ENCODE peak calls at places on chromosomes 6 and 20, in nine cellular contexts. One of them, this sample, is unnamed.

GRCh38 chr6:96420294-96420693 is 101.3 kb upstream of the UFL1 start:
- DNase-seq in GM04504: no peak
- DNase-seq in breast epithelium: no peak
- DNase-seq in H1: no peak
- DNase-seq in DMS153: no peak
- DNase-seq in effector CD4-positive, alpha-beta T cell: no peak
- DNase-seq in CD8-positive, alpha-beta memory T cell: no peak
- DNase-seq in activated T-helper 1 cell treated with anti-CD3 and anti-CD28 coated beads, Interleukin-12 subunit alpha, Interleukin-12 subunit beta, Interleukin-2, Interleukin-4 antibody, amounts not matched to agents 30 ng/mL and 10 ng/mL and 1 ng/mL, durations not matched to agents 14 hours and 24 hours and 36 hours: no peak
- DNase-seq in cardiac fibroblast: no peak
- DNase-seq in this sample: no peak

GRCh38 chr20:1467355-1468116 is 887 bp upstream of the NSFL1C start:
- DNase-seq in GM04504: no peak
- DNase-seq in breast epithelium: peak
- DNase-seq in H1: peak
- DNase-seq in DMS153: peak
- DNase-seq in effector CD4-positive, alpha-beta T cell: no peak
- DNase-seq in CD8-positive, alpha-beta memory T cell: peak
- DNase-seq in activated T-helper 1 cell treated with anti-CD3 and anti-CD28 coated beads, Interleukin-12 subunit alpha, Interleukin-12 subunit beta, Interleukin-2, Interleukin-4 antibody, amounts not matched to agents 30 ng/mL and 10 ng/mL and 1 ng/mL, durations not matched to agents 14 hours and 24 hours and 36 hours: no peak
- DNase-seq in cardiac fibroblast: no peak
- DNase-seq in this sample: no peak

GRCh38 chr6:5677219-5678000 is 329.3 kb downstream of the NRN1 start:
- DNase-seq in GM04504: no peak
- DNase-seq in breast epithelium: no peak
- DNase-seq in H1: no peak
- DNase-seq in DMS153: no peak
- DNase-seq in effector CD4-positive, alpha-beta T cell: no peak
- DNase-seq in CD8-positive, alpha-beta memory T cell: no peak
- DNase-seq in activated T-helper 1 cell treated with anti-CD3 and anti-CD28 coated beads, Interleukin-12 subunit alpha, Interleukin-12 subunit beta, Interleukin-2, Interleukin-4 antibody, amounts not matched to agents 30 ng/mL and 10 ng/mL and 1 ng/mL, durations not matched to agents 14 hours and 24 hours and 36 hours: no peak
- DNase-seq in cardiac fibroblast: no peak
- DNase-seq in this sample: no peak

GRCh38 chr6:111361648-111362047 is 121.4 kb downstream of the REV3L start:
- DNase-seq in GM04504: peak
- DNase-seq in breast epithelium: no peak
- DNase-seq in H1: no peak
- DNase-seq in DMS153: no peak
- DNase-seq in effector CD4-positive, alpha-beta T cell: no peak
- DNase-seq in CD8-positive, alpha-beta memory T cell: no peak
- DNase-seq in activated T-helper 1 cell treated with anti-CD3 and anti-CD28 coated beads, Interleukin-12 subunit alpha, Interleukin-12 subunit beta, Interleukin-2, Interleukin-4 antibody, amounts not matched to agents 30 ng/mL and 10 ng/mL and 1 ng/mL, durations not matched to agents 14 hours and 24 hours and 36 hours: no peak
- DNase-seq in cardiac fibroblast: peak
- DNase-seq in this sample: peak

GRCh38 chr20:58690351-58690750 is 2.2 kb upstream of the NPEPL1 start:
- DNase-seq in GM04504: no peak
- DNase-seq in breast epithelium: no peak
- DNase-seq in H1: no peak
- DNase-seq in DMS153: no peak
- DNase-seq in effector CD4-positive, alpha-beta T cell: no peak
- DNase-seq in CD8-positive, alpha-beta memory T cell: no peak
- DNase-seq in activated T-helper 1 cell treated with anti-CD3 and anti-CD28 coated beads, Interleukin-12 subunit alpha, Interleukin-12 subunit beta, Interleukin-2, Interleukin-4 antibody, amounts not matched to agents 30 ng/mL and 10 ng/mL and 1 ng/mL, durations not matched to agents 14 hours and 24 hours and 36 hours: no peak
- DNase-seq in cardiac fibroblast: no peak
- DNase-seq in this sample: no peak

GRCh38 chr6:70852667-70853246 is 104.1 kb downstream of the B3GAT2 start:
- DNase-seq in GM04504: no peak
- DNase-seq in breast epithelium: no peak
- DNase-seq in H1: no peak
- DNase-seq in DMS153: no peak
- DNase-seq in effector CD4-positive, alpha-beta T cell: no peak
- DNase-seq in CD8-positive, alpha-beta memory T cell: no peak
- DNase-seq in activated T-helper 1 cell treated with anti-CD3 and anti-CD28 coated beads, Interleukin-12 subunit alpha, Interleukin-12 subunit beta, Interleukin-2, Interleukin-4 antibody, amounts not matched to agents 30 ng/mL and 10 ng/mL and 1 ng/mL, durations not matched to agents 14 hours and 24 hours and 36 hours: no peak
- DNase-seq in cardiac fibroblast: no peak
- DNase-seq in this sample: no peak

GRCh38 chr6:136599324-136600011 is 49.2 kb upstream of the MAP7 start:
- DNase-seq in GM04504: peak
- DNase-seq in breast epithelium: no peak
- DNase-seq in H1: no peak
- DNase-seq in DMS153: no peak
- DNase-seq in effector CD4-positive, alpha-beta T cell: no peak
- DNase-seq in CD8-positive, alpha-beta memory T cell: no peak
- DNase-seq in activated T-helper 1 cell treated with anti-CD3 and anti-CD28 coated beads, Interleukin-12 subunit alpha, Interleukin-12 subunit beta, Interleukin-2, Interleukin-4 antibody, amounts not matched to agents 30 ng/mL and 10 ng/mL and 1 ng/mL, durations not matched to agents 14 hours and 24 hours and 36 hours: no peak
- DNase-seq in cardiac fibroblast: no peak
- DNase-seq in this sample: no peak

GRCh38 chr20:19552144-19552895 is 205.7 kb upstream of the RIN2 start:
- DNase-seq in GM04504: no peak
- DNase-seq in breast epithelium: peak
- DNase-seq in H1: peak
- DNase-seq in DMS153: no peak
- DNase-seq in effector CD4-positive, alpha-beta T cell: no peak
- DNase-seq in CD8-positive, alpha-beta memory T cell: no peak
- DNase-seq in activated T-helper 1 cell treated with anti-CD3 and anti-CD28 coated beads, Interleukin-12 subunit alpha, Interleukin-12 subunit beta, Interleukin-2, Interleukin-4 antibody, amounts not matched to agents 30 ng/mL and 10 ng/mL and 1 ng/mL, durations not matched to agents 14 hours and 24 hours and 36 hours: no peak
- DNase-seq in cardiac fibroblast: peak
- DNase-seq in this sample: no peak

GRCh38 chr20:6480328-6481030 is 287.0 kb upstream of the BMP2 start:
- DNase-seq in GM04504: no peak
- DNase-seq in breast epithelium: peak
- DNase-seq in H1: no peak
- DNase-seq in DMS153: no peak
- DNase-seq in effector CD4-positive, alpha-beta T cell: no peak
- DNase-seq in CD8-positive, alpha-beta memory T cell: no peak
- DNase-seq in activated T-helper 1 cell treated with anti-CD3 and anti-CD28 coated beads, Interleukin-12 subunit alpha, Interleukin-12 subunit beta, Interleukin-2, Interleukin-4 antibody, amounts not matched to agents 30 ng/mL and 10 ng/mL and 1 ng/mL, durations not matched to agents 14 hours and 24 hours and 36 hours: no peak
- DNase-seq in cardiac fibroblast: no peak
- DNase-seq in this sample: no peak

GRCh38 chr6:128174724-128175123 is 273.9 kb upstream of the THEMIS start:
- DNase-seq in GM04504: no peak
- DNase-seq in breast epithelium: no peak
- DNase-seq in H1: no peak
- DNase-seq in DMS153: no peak
- DNase-seq in effector CD4-positive, alpha-beta T cell: no peak
- DNase-seq in CD8-positive, alpha-beta memory T cell: no peak
- DNase-seq in activated T-helper 1 cell treated with anti-CD3 and anti-CD28 coated beads, Interleukin-12 subunit alpha, Interleukin-12 subunit beta, Interleukin-2, Interleukin-4 antibody, amounts not matched to agents 30 ng/mL and 10 ng/mL and 1 ng/mL, durations not matched to agents 14 hours and 24 hours and 36 hours: no peak
- DNase-seq in cardiac fibroblast: no peak
- DNase-seq in this sample: no peak

GRCh38 chr6:157811137-157811475 is 11.9 kb upstream of the SNX9 start:
- DNase-seq in GM04504: no peak
- DNase-seq in breast epithelium: no peak
- DNase-seq in H1: no peak
- DNase-seq in DMS153: no peak
- DNase-seq in effector CD4-positive, alpha-beta T cell: no peak
- DNase-seq in CD8-positive, alpha-beta memory T cell: no peak
- DNase-seq in activated T-helper 1 cell treated with anti-CD3 and anti-CD28 coated beads, Interleukin-12 subunit alpha, Interleukin-12 subunit beta, Interleukin-2, Interleukin-4 antibody, amounts not matched to agents 30 ng/mL and 10 ng/mL and 1 ng/mL, durations not matched to agents 14 hours and 24 hours and 36 hours: no peak
- DNase-seq in cardiac fibroblast: no peak
- DNase-seq in this sample: no peak

GRCh38 chr20:40650707-40651106 is 38.3 kb downstream of the MAFB start:
- DNase-seq in GM04504: no peak
- DNase-seq in breast epithelium: no peak
- DNase-seq in H1: no peak
- DNase-seq in DMS153: peak
- DNase-seq in effector CD4-positive, alpha-beta T cell: no peak
- DNase-seq in CD8-positive, alpha-beta memory T cell: no peak
- DNase-seq in activated T-helper 1 cell treated with anti-CD3 and anti-CD28 coated beads, Interleukin-12 subunit alpha, Interleukin-12 subunit beta, Interleukin-2, Interleukin-4 antibody, amounts not matched to agents 30 ng/mL and 10 ng/mL and 1 ng/mL, durations not matched to agents 14 hours and 24 hours and 36 hours: no peak
- DNase-seq in cardiac fibroblast: no peak
- DNase-seq in this sample: no peak

GRCh38 chr20:61963149-61963548 is 102.5 kb downstream of the TAF4 start:
- DNase-seq in GM04504: no peak
- DNase-seq in breast epithelium: no peak
- DNase-seq in H1: peak
- DNase-seq in DMS153: no peak
- DNase-seq in effector CD4-positive, alpha-beta T cell: no peak
- DNase-seq in CD8-positive, alpha-beta memory T cell: no peak
- DNase-seq in activated T-helper 1 cell treated with anti-CD3 and anti-CD28 coated beads, Interleukin-12 subunit alpha, Interleukin-12 subunit beta, Interleukin-2, Interleukin-4 antibody, amounts not matched to agents 30 ng/mL and 10 ng/mL and 1 ng/mL, durations not matched to agents 14 hours and 24 hours and 36 hours: no peak
- DNase-seq in cardiac fibroblast: no peak
- DNase-seq in this sample: no peak

GRCh38 chr20:46215913-46216707 is 92.2 kb downstream of the CDH22 start:
- DNase-seq in GM04504: no peak
- DNase-seq in breast epithelium: no peak
- DNase-seq in H1: peak
- DNase-seq in DMS153: no peak
- DNase-seq in effector CD4-positive, alpha-beta T cell: no peak
- DNase-seq in CD8-positive, alpha-beta memory T cell: no peak
- DNase-seq in activated T-helper 1 cell treated with anti-CD3 and anti-CD28 coated beads, Interleukin-12 subunit alpha, Interleukin-12 subunit beta, Interleukin-2, Interleukin-4 antibody, amounts not matched to agents 30 ng/mL and 10 ng/mL and 1 ng/mL, durations not matched to agents 14 hours and 24 hours and 36 hours: no peak
- DNase-seq in cardiac fibroblast: peak
- DNase-seq in this sample: peak

GRCh38 chr6:29759457-29759856 is 36.2 kb downstream of the HLA-F start:
- DNase-seq in GM04504: no peak
- DNase-seq in breast epithelium: no peak
- DNase-seq in H1: peak
- DNase-seq in DMS153: peak
- DNase-seq in effector CD4-positive, alpha-beta T cell: no peak
- DNase-seq in CD8-positive, alpha-beta memory T cell: no peak
- DNase-seq in activated T-helper 1 cell treated with anti-CD3 and anti-CD28 coated beads, Interleukin-12 subunit alpha, Interleukin-12 subunit beta, Interleukin-2, Interleukin-4 antibody, amounts not matched to agents 30 ng/mL and 10 ng/mL and 1 ng/mL, durations not matched to agents 14 hours and 24 hours and 36 hours: no peak
- DNase-seq in cardiac fibroblast: peak
- DNase-seq in this sample: no peak

GRCh38 chr20:21338291-21338690 is 35.2 kb downstream of the XRN2 start:
- DNase-seq in GM04504: no peak
- DNase-seq in breast epithelium: no peak
- DNase-seq in H1: no peak
- DNase-seq in DMS153: no peak
- DNase-seq in effector CD4-positive, alpha-beta T cell: no peak
- DNase-seq in CD8-positive, alpha-beta memory T cell: no peak
- DNase-seq in activated T-helper 1 cell treated with anti-CD3 and anti-CD28 coated beads, Interleukin-12 subunit alpha, Interleukin-12 subunit beta, Interleukin-2, Interleukin-4 antibody, amounts not matched to agents 30 ng/mL and 10 ng/mL and 1 ng/mL, durations not matched to agents 14 hours and 24 hours and 36 hours: no peak
- DNase-seq in cardiac fibroblast: no peak
- DNase-seq in this sample: no peak

GRCh38 chr6:113586966-113587699 is 270.0 kb upstream of the MARCKS start:
- DNase-seq in GM04504: no peak
- DNase-seq in breast epithelium: no peak
- DNase-seq in H1: no peak
- DNase-seq in DMS153: peak
- DNase-seq in effector CD4-positive, alpha-beta T cell: no peak
- DNase-seq in CD8-positive, alpha-beta memory T cell: no peak
- DNase-seq in activated T-helper 1 cell treated with anti-CD3 and anti-CD28 coated beads, Interleukin-12 subunit alpha, Interleukin-12 subunit beta, Interleukin-2, Interleukin-4 antibody, amounts not matched to agents 30 ng/mL and 10 ng/mL and 1 ng/mL, durations not matched to agents 14 hours and 24 hours and 36 hours: no peak
- DNase-seq in cardiac fibroblast: no peak
- DNase-seq in this sample: no peak

GRCh38 chr20:4066551-4066950 is 51.2 kb upstream of the RNF24 start:
- DNase-seq in GM04504: no peak
- DNase-seq in breast epithelium: no peak
- DNase-seq in H1: no peak
- DNase-seq in DMS153: no peak
- DNase-seq in effector CD4-positive, alpha-beta T cell: no peak
- DNase-seq in CD8-positive, alpha-beta memory T cell: no peak
- DNase-seq in activated T-helper 1 cell treated with anti-CD3 and anti-CD28 coated beads, Interleukin-12 subunit alpha, Interleukin-12 subunit beta, Interleukin-2, Interleukin-4 antibody, amounts not matched to agents 30 ng/mL and 10 ng/mL and 1 ng/mL, durations not matched to agents 14 hours and 24 hours and 36 hours: no peak
- DNase-seq in cardiac fibroblast: no peak
- DNase-seq in this sample: no peak

GRCh38 chr6:372336-372911 is 19.1 kb upstream of the IRF4 start:
- DNase-seq in GM04504: no peak
- DNase-seq in breast epithelium: no peak
- DNase-seq in H1: no peak
- DNase-seq in DMS153: no peak
- DNase-seq in effector CD4-positive, alpha-beta T cell: no peak
- DNase-seq in CD8-positive, alpha-beta memory T cell: no peak
- DNase-seq in activated T-helper 1 cell treated with anti-CD3 and anti-CD28 coated beads, Interleukin-12 subunit alpha, Interleukin-12 subunit beta, Interleukin-2, Interleukin-4 antibody, amounts not matched to agents 30 ng/mL and 10 ng/mL and 1 ng/mL, durations not matched to agents 14 hours and 24 hours and 36 hours: no peak
- DNase-seq in cardiac fibroblast: no peak
- DNase-seq in this sample: no peak

GRCh38 chr20:44134897-44135810 is 51.8 kb downstream of the JPH2 start:
- DNase-seq in GM04504: no peak
- DNase-seq in breast epithelium: no peak
- DNase-seq in H1: no peak
- DNase-seq in DMS153: no peak
- DNase-seq in effector CD4-positive, alpha-beta T cell: no peak
- DNase-seq in CD8-positive, alpha-beta memory T cell: no peak
- DNase-seq in activated T-helper 1 cell treated with anti-CD3 and anti-CD28 coated beads, Interleukin-12 subunit alpha, Interleukin-12 subunit beta, Interleukin-2, Interleukin-4 antibody, amounts not matched to agents 30 ng/mL and 10 ng/mL and 1 ng/mL, durations not matched to agents 14 hours and 24 hours and 36 hours: no peak
- DNase-seq in cardiac fibroblast: no peak
- DNase-seq in this sample: no peak

GRCh38 chr6:55694148-55694547 is 115.2 kb upstream of the HMGCLL1 start:
- DNase-seq in GM04504: peak
- DNase-seq in breast epithelium: no peak
- DNase-seq in H1: peak
- DNase-seq in DMS153: no peak
- DNase-seq in effector CD4-positive, alpha-beta T cell: no peak
- DNase-seq in CD8-positive, alpha-beta memory T cell: no peak
- DNase-seq in activated T-helper 1 cell treated with anti-CD3 and anti-CD28 coated beads, Interleukin-12 subunit alpha, Interleukin-12 subunit beta, Interleukin-2, Interleukin-4 antibody, amounts not matched to agents 30 ng/mL and 10 ng/mL and 1 ng/mL, durations not matched to agents 14 hours and 24 hours and 36 hours: no peak
- DNase-seq in cardiac fibroblast: peak
- DNase-seq in this sample: peak

GRCh38 chr20:14235355-14235754 is 102.1 kb downstream of the FLRT3 start:
- DNase-seq in GM04504: no peak
- DNase-seq in breast epithelium: no peak
- DNase-seq in H1: no peak
- DNase-seq in DMS153: no peak
- DNase-seq in effector CD4-positive, alpha-beta T cell: no peak
- DNase-seq in CD8-positive, alpha-beta memory T cell: no peak
- DNase-seq in activated T-helper 1 cell treated with anti-CD3 and anti-CD28 coated beads, Interleukin-12 subunit alpha, Interleukin-12 subunit beta, Interleukin-2, Interleukin-4 antibody, amounts not matched to agents 30 ng/mL and 10 ng/mL and 1 ng/mL, durations not matched to agents 14 hours and 24 hours and 36 hours: no peak
- DNase-seq in cardiac fibroblast: peak
- DNase-seq in this sample: no peak

GRCh38 chr6:140956567-140957306 is 1176.0 kb upstream of the GJE1 start:
- DNase-seq in GM04504: peak
- DNase-seq in breast epithelium: no peak
- DNase-seq in H1: no peak
- DNase-seq in DMS153: peak
- DNase-seq in effector CD4-positive, alpha-beta T cell: no peak
- DNase-seq in CD8-positive, alpha-beta memory T cell: no peak
- DNase-seq in activated T-helper 1 cell treated with anti-CD3 and anti-CD28 coated beads, Interleukin-12 subunit alpha, Interleukin-12 subunit beta, Interleukin-2, Interleukin-4 antibody, amounts not matched to agents 30 ng/mL and 10 ng/mL and 1 ng/mL, durations not matched to agents 14 hours and 24 hours and 36 hours: no peak
- DNase-seq in cardiac fibroblast: peak
- DNase-seq in this sample: no peak

GRCh38 chr6:44253307-44254101 is 3.8 kb downstream of the SLC35B2 start:
- DNase-seq in GM04504: no peak
- DNase-seq in breast epithelium: no peak
- DNase-seq in H1: peak
- DNase-seq in DMS153: no peak
- DNase-seq in effector CD4-positive, alpha-beta T cell: peak
- DNase-seq in CD8-positive, alpha-beta memory T cell: peak
- DNase-seq in activated T-helper 1 cell treated with anti-CD3 and anti-CD28 coated beads, Interleukin-12 subunit alpha, Interleukin-12 subunit beta, Interleukin-2, Interleukin-4 antibody, amounts not matched to agents 30 ng/mL and 10 ng/mL and 1 ng/mL, durations not matched to agents 14 hours and 24 hours and 36 hours: no peak
- DNase-seq in cardiac fibroblast: peak
- DNase-seq in this sample: peak

GRCh38 chr20:20417891-20418676 is 50.2 kb downstream of the INSM1 start:
- DNase-seq in GM04504: no peak
- DNase-seq in breast epithelium: no peak
- DNase-seq in H1: no peak
- DNase-seq in DMS153: no peak
- DNase-seq in effector CD4-positive, alpha-beta T cell: no peak
- DNase-seq in CD8-positive, alpha-beta memory T cell: no peak
- DNase-seq in activated T-helper 1 cell treated with anti-CD3 and anti-CD28 coated beads, Interleukin-12 subunit alpha, Interleukin-12 subunit beta, Interleukin-2, Interleukin-4 antibody, amounts not matched to agents 30 ng/mL and 10 ng/mL and 1 ng/mL, durations not matched to agents 14 hours and 24 hours and 36 hours: no peak
- DNase-seq in cardiac fibroblast: no peak
- DNase-seq in this sample: no peak

GRCh38 chr6:41723178-41723935 is 12.1 kb downstream of the TFEB start:
- DNase-seq in GM04504: peak
- DNase-seq in breast epithelium: peak
- DNase-seq in H1: no peak
- DNase-seq in DMS153: peak
- DNase-seq in effector CD4-positive, alpha-beta T cell: no peak
- DNase-seq in CD8-positive, alpha-beta memory T cell: no peak
- DNase-seq in activated T-helper 1 cell treated with anti-CD3 and anti-CD28 coated beads, Interleukin-12 subunit alpha, Interleukin-12 subunit beta, Interleukin-2, Interleukin-4 antibody, amounts not matched to agents 30 ng/mL and 10 ng/mL and 1 ng/mL, durations not matched to agents 14 hours and 24 hours and 36 hours: no peak
- DNase-seq in cardiac fibroblast: peak
- DNase-seq in this sample: peak

GRCh38 chr6:33746036-33746600 is 587 bp downstream of the IP6K3 start:
- DNase-seq in GM04504: no peak
- DNase-seq in breast epithelium: peak
- DNase-seq in H1: peak
- DNase-seq in DMS153: no peak
- DNase-seq in effector CD4-positive, alpha-beta T cell: no peak
- DNase-seq in CD8-positive, alpha-beta memory T cell: no peak
- DNase-seq in activated T-helper 1 cell treated with anti-CD3 and anti-CD28 coated beads, Interleukin-12 subunit alpha, Interleukin-12 subunit beta, Interleukin-2, Interleukin-4 antibody, amounts not matched to agents 30 ng/mL and 10 ng/mL and 1 ng/mL, durations not matched to agents 14 hours and 24 hours and 36 hours: no peak
- DNase-seq in cardiac fibroblast: peak
- DNase-seq in this sample: no peak

GRCh38 chr6:154921482-154921881 is 73.6 kb upstream of the TIAM2 start:
- DNase-seq in GM04504: no peak
- DNase-seq in breast epithelium: no peak
- DNase-seq in H1: no peak
- DNase-seq in DMS153: no peak
- DNase-seq in effector CD4-positive, alpha-beta T cell: no peak
- DNase-seq in CD8-positive, alpha-beta memory T cell: no peak
- DNase-seq in activated T-helper 1 cell treated with anti-CD3 and anti-CD28 coated beads, Interleukin-12 subunit alpha, Interleukin-12 subunit beta, Interleukin-2, Interleukin-4 antibody, amounts not matched to agents 30 ng/mL and 10 ng/mL and 1 ng/mL, durations not matched to agents 14 hours and 24 hours and 36 hours: no peak
- DNase-seq in cardiac fibroblast: no peak
- DNase-seq in this sample: no peak

GRCh38 chr6:147127587-147127986 is 76.6 kb upstream of the STXBP5 start:
- DNase-seq in GM04504: peak
- DNase-seq in breast epithelium: no peak
- DNase-seq in H1: no peak
- DNase-seq in DMS153: no peak
- DNase-seq in effector CD4-positive, alpha-beta T cell: no peak
- DNase-seq in CD8-positive, alpha-beta memory T cell: no peak
- DNase-seq in activated T-helper 1 cell treated with anti-CD3 and anti-CD28 coated beads, Interleukin-12 subunit alpha, Interleukin-12 subunit beta, Interleukin-2, Interleukin-4 antibody, amounts not matched to agents 30 ng/mL and 10 ng/mL and 1 ng/mL, durations not matched to agents 14 hours and 24 hours and 36 hours: no peak
- DNase-seq in cardiac fibroblast: peak
- DNase-seq in this sample: no peak

GRCh38 chr20:49508435-49509199 is 26.1 kb upstream of the KCNB1 start:
- DNase-seq in GM04504: no peak
- DNase-seq in breast epithelium: no peak
- DNase-seq in H1: no peak
- DNase-seq in DMS153: peak
- DNase-seq in effector CD4-positive, alpha-beta T cell: no peak
- DNase-seq in CD8-positive, alpha-beta memory T cell: peak
- DNase-seq in activated T-helper 1 cell treated with anti-CD3 and anti-CD28 coated beads, Interleukin-12 subunit alpha, Interleukin-12 subunit beta, Interleukin-2, Interleukin-4 antibody, amounts not matched to agents 30 ng/mL and 10 ng/mL and 1 ng/mL, durations not matched to agents 14 hours and 24 hours and 36 hours: no peak
- DNase-seq in cardiac fibroblast: peak
- DNase-seq in this sample: no peak

GRCh38 chr20:30815577-30816181 is 441.8 kb upstream of the DEFB115 start:
- DNase-seq in GM04504: no peak
- DNase-seq in breast epithelium: no peak
- DNase-seq in H1: no peak
- DNase-seq in DMS153: no peak
- DNase-seq in effector CD4-positive, alpha-beta T cell: no peak
- DNase-seq in CD8-positive, alpha-beta memory T cell: no peak
- DNase-seq in activated T-helper 1 cell treated with anti-CD3 and anti-CD28 coated beads, Interleukin-12 subunit alpha, Interleukin-12 subunit beta, Interleukin-2, Interleukin-4 antibody, amounts not matched to agents 30 ng/mL and 10 ng/mL and 1 ng/mL, durations not matched to agents 14 hours and 24 hours and 36 hours: no peak
- DNase-seq in cardiac fibroblast: no peak
- DNase-seq in this sample: no peak